ENCODE peak calls at places on chromosome 11, in nine cellular contexts. Z is omental fat pad; M is stimulated activated CD8-positive, alpha-beta memory T cell treated with anti-CD3 and anti-CD28 coated beads, Interleukin-7, amount 100 ng/mL, for 1 hour; T is stimulated activated naive CD8-positive, alpha-beta T cell treated with anti-CD3 and anti-CD28 coated beads, Interleukin-15, amount 100 ng/mL, for 72 hours; N is C1 segment of cervical spinal cord; H is psoas muscle; C is hypothalamus; O is activated CD4-positive, alpha-beta T cell treated with anti-CD3 and anti-CD28 coated beads for 24 hours; Q is pancreas. F is an unnamed sample.

GRCh38 chr11:67640021-67640757 is 626 bp upstream of the TBX10 start:
- DNase-seq in T (peak), C (peak), O (peak), H (peak), Q (peak), Z (no peak), N (no peak), M (peak), F (no peak)

GRCh38 chr11:63564056-63564784 is 1.0 kb upstream of the PLAAT2 start:
- DNase-seq in H (no peak), C (peak), Q (no peak), Z (no peak), O (no peak), N (no peak), M (no peak), T (peak), F (no peak)

GRCh38 chr11:101516546-101516945 is 67.3 kb downstream of the TRPC6 start:
- DNase-seq in H (no peak), Q (no peak), T (no peak), M (no peak), C (no peak), N (no peak), O (no peak), Z (no peak), F (no peak)

GRCh38 chr11:55357560-55358184 is 10.1 kb upstream of the OR4A15 start:
- DNase-seq in Z (no peak), Q (no peak), T (no peak), M (no peak), O (no peak), H (no peak), N (no peak), C (no peak), F (no peak)

GRCh38 chr11:64060861-64061444 is 25.2 kb downstream of the FLRT1 start:
- DNase-seq in Z (peak), H (peak), T (peak), C (peak), N (peak), Q (peak), M (peak), O (peak), F (peak)

GRCh38 chr11:44136176-44136945 is 40.9 kb downstream of the EXT2 start:
- DNase-seq in N (no peak), T (no peak), O (no peak), H (no peak), C (no peak), Q (no peak), Z (no peak), M (no peak), F (no peak)

GRCh38 chr11:12249590-12250260 is 127.6 kb upstream of the PARVA start:
- DNase-seq in Q (peak), Z (no peak), T (no peak), C (no peak), M (no peak), H (no peak), N (no peak), O (no peak), F (no peak)

GRCh38 chr11:11553595-11553994 is 68.2 kb downstream of the GALNT18 start:
- DNase-seq in M (no peak), N (no peak), Q (no peak), O (no peak), H (no peak), C (no peak), Z (no peak), T (no peak), F (no peak)

GRCh38 chr11:96187779-96188624 is 155.0 kb downstream of the MAML2 start:
- DNase-seq in O (no peak), N (no peak), Z (no peak), M (no peak), H (no peak), C (peak), Q (no peak), T (no peak), F (peak)

GRCh38 chr11:70205766-70206165 is 2.7 kb downstream of the FADD start:
- DNase-seq in C (no peak), Q (peak), T (no peak), N (no peak), H (no peak), O (no peak), M (no peak), Z (no peak), F (peak)

GRCh38 chr11:10758959-10759358 is 7.9 kb downstream of the CTR9 start:
- DNase-seq in T (no peak), H (no peak), N (no peak), M (no peak), C (no peak), Z (no peak), O (no peak), Q (no peak), F (no peak)

GRCh38 chr11:124799384-124800225 is 601 bp downstream of the MSANTD2 start:
- DNase-seq in M (no peak), T (peak), Q (peak), N (no peak), Z (no peak), H (peak), C (peak), O (peak), F (peak)

GRCh38 chr11:14529933-14530332 is 9.7 kb upstream of the PSMA1 start:
- DNase-seq in N (no peak), T (no peak), O (no peak), M (no peak), C (no peak), H (no peak), Z (no peak), Q (no peak), F (no peak)

GRCh38 chr11:1231396-1232327 is 8.8 kb downstream of the MUC5B start:
- DNase-seq in Z (no peak), Q (peak), O (no peak), M (no peak), H (peak), N (no peak), C (no peak), T (no peak), F (peak)

GRCh38 chr11:69044111-69045013 is 4.4 kb upstream of the TPCN2 start:
- DNase-seq in Q (peak), T (no peak), N (no peak), O (no peak), C (peak), Z (peak), H (peak), M (no peak), F (peak)

GRCh38 chr11:123065634-123066033 is 3.7 kb upstream of the HSPA8 start:
- DNase-seq in H (no peak), M (no peak), N (no peak), Q (no peak), Z (no peak), C (no peak), T (no peak), O (no peak), F (no peak)

GRCh38 chr11:36132940-36133339 is 156.3 kb downstream of the COMMD9 start:
- DNase-seq in N (no peak), M (no peak), O (no peak), C (no peak), H (no peak), T (no peak), Q (no peak), Z (no peak), F (no peak)

GRCh38 chr11:93921695-93922468 is 71.5 kb upstream of the VSTM5 start:
- DNase-seq in N (no peak), H (no peak), C (no peak), O (no peak), M (no peak), Z (no peak), Q (no peak), T (peak), F (no peak)

GRCh38 chr11:117201516-117201866 is 2.3 kb downstream of the TAGLN start:
- DNase-seq in C (no peak), T (no peak), M (no peak), H (no peak), Q (no peak), Z (no peak), N (no peak), O (no peak), F (no peak)

GRCh38 chr11:104432526-104432925 is 268.6 kb upstream of the PDGFD start:
- DNase-seq in O (no peak), H (no peak), N (no peak), T (no peak), C (no peak), Z (no peak), M (no peak), Q (no peak), F (no peak)

GRCh38 chr11:1303973-1304372 is 5.5 kb downstream of the TOLLIP start:
- DNase-seq in T (no peak), Z (no peak), H (no peak), Q (peak), M (no peak), C (peak), N (no peak), O (no peak), F (no peak)

GRCh38 chr11:80320765-80321164 is 879.9 kb upstream of the TENM4 start:
- DNase-seq in O (no peak), C (no peak), H (no peak), Q (no peak), T (no peak), Z (no peak), M (no peak), N (no peak), F (no peak)